ENCODE peak calls at places on chromosomes 3 and 15, in four cellular contexts. E is IMR-90, I is neuronal stem cell, G is mesenchymal stem cell. V is an unnamed sample.

GRCh38 chr3:59559721-59560514 is 510.1 kb upstream of the CFAP20DC start:
- DNase-seq in G (peak), E (peak), I (no peak), V (peak)

GRCh38 chr15:31561156-31561555 is 234.5 kb downstream of the KLF13 start:
- DNase-seq in I (no peak), E (no peak), G (no peak), V (no peak)

GRCh38 chr3:11335056-11335608 is 62.9 kb downstream of the ATG7 start:
- DNase-seq in G (peak), E (peak), I (peak), V (peak)

GRCh38 chr3:138184994-138185393 is 2.1 kb upstream of the ARMC8 start:
- DNase-seq in G (peak), E (peak), I (no peak), V (no peak)

GRCh38 chr3:177749836-177750235 is 552.6 kb upstream of the TBL1XR1 start:
- DNase-seq in G (no peak), I (no peak), E (no peak), V (no peak)

GRCh38 chr15:92808611-92809063 is 91.5 kb upstream of the CHD2 start:
- DNase-seq in I (no peak), E (peak), G (peak), V (peak)

GRCh38 chr15:83410532-83410931 is 36.6 kb upstream of the SH3GL3 start:
- DNase-seq in G (no peak), E (no peak), I (no peak), V (no peak)

GRCh38 chr15:24954783-24955548 is at the start of the genes SNRPN and SNURF:
- DNase-seq in G (peak), I (peak), E (peak), V (peak)

GRCh38 chr3:41213563-41213962 is 14.3 kb downstream of the CTNNB1 start:
- DNase-seq in E (no peak), I (no peak), G (no peak), V (no peak)

GRCh38 chr3:133644768-133645167 is 17.0 kb downstream of the TOPBP1 start:
- DNase-seq in G (peak), E (peak), I (no peak), V (no peak)

GRCh38 chr3:192819001-192819569 is 91.7 kb upstream of the FGF12 start:
- DNase-seq in E (peak), G (peak), I (no peak), V (peak)

GRCh38 chr3:69288161-69288895 is 97.6 kb downstream of the FRMD4B start:
- DNase-seq in I (peak), G (no peak), E (no peak), V (peak)

GRCh38 chr3:15636028-15636709 is 34.6 kb downstream of the BTD start:
- DNase-seq in E (peak), G (peak), I (no peak), V (no peak)

GRCh38 chr3:194399874-194400411 is 877 bp upstream of the GP5 start:
- DNase-seq in I (no peak), E (no peak), G (no peak), V (no peak)

GRCh38 chr15:95709959-95710695 is 620.4 kb upstream of the NR2F2 start:
- DNase-seq in G (no peak), I (no peak), E (no peak), V (no peak)

GRCh38 chr15:99438222-99438592 is 127.6 kb upstream of the MEF2A start:
- DNase-seq in E (no peak), I (no peak), G (no peak), V (no peak)
- H3K4me2 ChIP-seq in E (no peak), I (no peak), G (no peak), V (no peak)

GRCh38 chr3:195821403-195822130 is 9.8 kb upstream of the MUC4 start:
- DNase-seq in I (no peak), G (no peak), E (no peak), V (no peak)

GRCh38 chr3:195820186-195820585 is 8.5 kb upstream of the MUC4 start:
- DNase-seq in I (no peak), E (no peak), G (no peak), V (no peak)

GRCh38 chr3:195822131-195822696 is 10.5 kb upstream of the MUC4 start:
- DNase-seq in I (no peak), E (no peak), G (no peak), V (no peak)

GRCh38 chr3:195823286-195823685 is 11.6 kb upstream of the MUC4 start:
- DNase-seq in G (no peak), E (no peak), I (no peak), V (no peak)

DNA sequence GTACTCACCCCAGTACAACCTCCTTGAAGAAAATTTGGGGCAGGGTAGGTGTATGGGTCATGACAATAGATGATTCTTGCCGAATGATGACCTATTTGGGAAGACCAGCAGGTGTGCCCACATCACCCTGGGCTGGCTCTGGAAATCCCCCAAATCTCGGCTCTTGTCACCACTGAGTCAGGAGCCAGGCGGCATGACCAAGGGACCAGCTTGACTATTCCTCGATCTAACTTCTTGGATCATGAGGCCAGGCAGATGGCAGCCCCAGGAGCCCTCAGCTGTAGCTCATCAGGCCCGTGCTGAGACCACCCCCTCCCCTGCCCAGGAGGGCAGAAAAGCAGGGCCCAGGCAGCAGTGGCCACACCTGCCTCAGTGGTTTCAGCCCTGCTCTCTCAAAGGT is 9.2 kb upstream of the MUC4 start:
- DNase-seq in E (no peak), G (no peak), I (no peak), V (no peak)
- H2BK15ac ChIP-seq in E (no peak), G (no peak), I (no peak), V (no peak)

GRCh38 chr3:49669352-49669751 is 4.8 kb upstream of the APEH start:
- DNase-seq in I (no peak), E (no peak), G (no peak), V (no peak)
- H3K4me2 ChIP-seq in I (no peak), E (no peak), G (no peak), V (no peak)

GRCh38 chr15:40136470-40136869 is 24.4 kb upstream of the BUB1B start:
- DNase-seq in E (no peak), G (no peak), I (no peak), V (no peak)

GRCh38 chr15:40133544-40133943 is 24.9 kb upstream of the BMF start:
- DNase-seq in G (no peak), E (no peak), I (no peak), V (no peak)

GRCh38 chr15:40142428-40142827 is 18.4 kb upstream of the BUB1B start:
- DNase-seq in E (no peak), G (no peak), I (no peak), V (no peak)

GRCh38 chr15:40137907-40138570 is 22.8 kb upstream of the BUB1B start:
- DNase-seq in E (no peak), G (no peak), I (no peak), V (no peak)

DNA sequence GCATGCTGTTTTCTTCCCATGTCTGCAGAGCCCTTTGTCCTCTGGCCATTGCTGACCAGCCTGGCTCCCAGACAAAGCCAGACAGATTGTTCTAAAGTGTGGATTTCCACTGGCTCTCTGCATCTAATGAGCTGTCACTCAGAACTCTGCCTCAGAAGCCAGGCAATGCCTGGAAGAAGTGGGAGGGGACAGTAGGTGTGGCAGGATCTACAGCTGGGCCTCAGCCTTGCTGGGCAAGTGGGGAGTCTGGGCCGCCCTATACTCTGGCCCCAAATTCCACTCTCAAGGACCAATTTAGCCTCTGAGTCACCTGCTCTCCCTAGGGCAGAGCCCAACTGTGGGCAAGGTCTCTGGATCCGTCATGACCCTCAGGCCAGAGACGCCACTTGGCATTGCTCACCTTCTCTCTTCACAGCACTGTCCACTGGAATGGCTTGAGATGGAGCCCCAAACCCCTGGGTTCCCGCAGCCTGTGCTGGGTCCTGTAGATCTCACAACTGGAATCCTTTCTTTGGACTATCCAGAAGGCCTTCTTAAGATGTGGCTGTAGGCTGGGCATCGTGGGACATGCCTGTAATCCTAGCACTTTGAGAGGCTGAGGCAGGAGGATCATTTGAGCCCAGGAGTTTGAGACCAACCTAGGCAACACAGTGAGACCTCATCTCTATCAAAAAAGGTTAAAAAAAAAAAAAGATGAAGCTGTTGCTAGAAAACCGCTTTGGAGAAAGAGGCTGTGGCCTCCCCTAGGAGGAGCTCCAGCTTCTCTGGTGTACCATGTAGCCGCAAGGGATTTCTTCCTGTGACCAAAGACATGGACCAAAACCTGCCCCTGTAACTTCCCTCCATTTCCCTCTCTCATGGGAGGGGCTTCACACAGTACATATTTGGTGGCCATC is 23.6 kb upstream of the BUB1B start:
- DNase-seq in E (no peak), I (no peak), G (no peak), V (peak)
- H2BK15ac ChIP-seq in E (no peak), I (no peak), G (no peak), V (no peak)

DNA sequence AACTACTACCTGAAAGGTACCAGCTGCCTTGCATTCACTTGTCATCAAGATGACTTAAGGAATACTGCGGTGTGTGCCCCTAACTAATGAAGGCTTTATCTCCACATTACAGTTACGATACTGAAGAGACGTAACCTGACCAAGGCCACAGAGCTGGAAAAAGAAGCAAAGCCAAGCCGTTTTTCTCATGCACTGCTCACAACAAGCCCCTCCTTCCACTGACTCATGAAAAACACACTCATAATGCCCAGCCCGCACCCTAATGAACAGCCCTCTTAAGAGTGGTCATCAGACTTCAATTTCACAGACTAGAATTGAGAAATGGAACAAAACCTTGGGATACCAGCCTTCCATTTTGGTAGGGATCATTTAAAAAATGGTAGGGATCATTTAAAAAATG is 11.6 kb downstream of the PSMD6 start:
- DNase-seq in E (peak), I (no peak), G (peak), V (no peak)
- H3K4me2 ChIP-seq in E (no peak), I (no peak), G (no peak), V (no peak)

GRCh38 chr15:99307735-99308134 is 56.5 kb downstream of the LRRC28 start:
- DNase-seq in G (peak), I (no peak), E (peak), V (no peak)
- H2BK15ac ChIP-seq in G (no peak), I (no peak), E (peak), V (no peak)

GRCh38 chr3:110813541-110813940 is 258.1 kb upstream of the NECTIN3 start:
- DNase-seq in G (peak), I (no peak), E (peak), V (peak)
- H3K4me2 ChIP-seq in G (no peak), I (no peak), E (no peak), V (no peak)

V was measured in mesendoderm.